ENCODE peak calls at places on chromosome 19, in six cellular contexts. W is ascending aorta, I is tibial artery, S is tibial nerve, C is GM23248, M is OCI-LY7. K is an unnamed sample.

GRCh38 chr19:39413269-39413902 is 917 bp downstream of the PLEKHG2 start:
- DNase-seq in W (no peak), I (peak; percentile 69), S (no peak), C (peak; percentile 75), M (peak; percentile 52), K (peak; percentile 59)

GRCh38 chr19:4023600-4024398 is 16.3 kb downstream of the PIAS4 start:
- DNase-seq in W (no peak), I (no peak), S (no peak), C (no peak), M (no peak), K (peak; percentile 70)

GRCh38 chr19:31223805-31224534 is 125.3 kb downstream of the TSHZ3 start:
- DNase-seq in W (no peak), I (no peak), S (no peak), C (peak; percentile 98), M (no peak), K (no peak)

GRCh38 chr19:45177817-45178261 is at the start of gene TRAPPC6A:
- DNase-seq in W (no peak), I (no peak), S (peak; percentile 18), C (peak; percentile 97), M (no peak), K (no peak)

GRCh38 chr19:38805180-38805579 is 7.6 kb downstream of the LGALS4 start:
- DNase-seq in W (no peak), I (no peak), S (no peak), C (no peak), M (no peak), K (no peak)

GRCh38 chr19:5128932-5129389 is 160.0 kb downstream of the KDM4B start:
- DNase-seq in W (no peak), I (no peak), S (peak; percentile 15), C (peak; percentile 37), M (no peak), K (no peak)

GRCh38 chr19:32172761-32173160 is 172.6 kb upstream of the ZNF507 start:
- DNase-seq in W (no peak), I (no peak), S (no peak), C (no peak), M (no peak), K (no peak)

GRCh38 chr19:3183721-3184641 is 1.7 kb upstream of the NCLN start:
- DNase-seq in W (no peak), I (no peak), S (no peak), C (no peak), M (no peak), K (peak; percentile 46)

GRCh38 chr19:30358821-30359580 is 13.2 kb upstream of the ZNF536 start:
- DNase-seq in W (no peak), I (peak; percentile 10), S (no peak), C (no peak), M (no peak), K (no peak)

GRCh38 chr19:8340341-8341096 is 2.5 kb downstream of the KANK3 start:
- DNase-seq in W (no peak), I (no peak), S (no peak), C (no peak), M (no peak), K (no peak)

GRCh38 chr19:11198769-11199469 is 1.6 kb upstream of the KANK2 start:
- DNase-seq in W (no peak), I (peak; percentile 56), S (no peak), C (no peak), M (no peak), K (no peak)
- H3K4me1 ChIP-seq in W (peaks cover 27% of the 10 kb centered on the region), I (no peaks in the 10 kb centered on the region), S (peaks cover 32% of the 10 kb centered on the region), C (peaks cover 14% of the 10 kb centered on the region), M (peaks cover 48% of the 10 kb centered on the region), K (peaks cover 14% of the 10 kb centered on the region)

DNA sequence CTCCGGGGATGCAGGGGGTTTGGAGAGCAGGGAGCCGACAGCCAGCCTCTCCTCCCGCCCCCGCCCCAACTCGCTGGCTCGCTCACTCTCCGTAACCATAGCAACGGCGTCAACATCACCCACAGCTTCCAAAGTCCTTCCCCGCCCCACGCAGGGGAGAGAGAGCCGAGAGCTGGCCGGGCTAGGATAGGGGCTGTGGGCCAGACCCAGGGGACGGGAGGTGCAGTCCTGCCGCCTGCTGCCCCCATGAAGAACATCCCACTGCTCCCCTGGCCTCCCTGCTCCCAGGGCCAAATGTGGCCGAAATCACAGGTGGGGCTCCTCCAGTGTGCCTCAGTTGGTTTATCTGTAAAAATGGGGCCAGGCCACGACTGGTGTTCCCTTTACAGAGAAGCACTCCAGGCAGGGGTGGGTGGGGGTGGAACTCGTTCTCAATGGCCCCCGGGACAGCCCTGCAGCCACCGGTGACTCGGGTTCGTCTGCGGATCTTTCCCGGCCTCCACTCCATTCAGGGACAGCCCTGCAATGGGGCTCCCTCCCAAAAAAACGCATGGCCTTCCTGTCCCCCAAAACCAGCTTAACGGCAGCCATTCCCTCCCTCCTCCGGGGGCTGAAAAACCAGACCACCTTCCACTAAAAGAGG is 3.1 kb downstream of the KLF16 start:
- DNase-seq in W (no peak), I (no peak), S (no peak), C (peak; percentile 96), M (peak; percentile 62), K (peak; percentile 63)
- H3K4me3 ChIP-seq in W (no peak overlapping the region), I (no peak overlapping the region), S (no peak overlapping the region), C (peak overlapping the region; percentile 91), M (peak overlapping the region; percentile 97), K (peak overlapping the region; percentile 76)

DNA sequence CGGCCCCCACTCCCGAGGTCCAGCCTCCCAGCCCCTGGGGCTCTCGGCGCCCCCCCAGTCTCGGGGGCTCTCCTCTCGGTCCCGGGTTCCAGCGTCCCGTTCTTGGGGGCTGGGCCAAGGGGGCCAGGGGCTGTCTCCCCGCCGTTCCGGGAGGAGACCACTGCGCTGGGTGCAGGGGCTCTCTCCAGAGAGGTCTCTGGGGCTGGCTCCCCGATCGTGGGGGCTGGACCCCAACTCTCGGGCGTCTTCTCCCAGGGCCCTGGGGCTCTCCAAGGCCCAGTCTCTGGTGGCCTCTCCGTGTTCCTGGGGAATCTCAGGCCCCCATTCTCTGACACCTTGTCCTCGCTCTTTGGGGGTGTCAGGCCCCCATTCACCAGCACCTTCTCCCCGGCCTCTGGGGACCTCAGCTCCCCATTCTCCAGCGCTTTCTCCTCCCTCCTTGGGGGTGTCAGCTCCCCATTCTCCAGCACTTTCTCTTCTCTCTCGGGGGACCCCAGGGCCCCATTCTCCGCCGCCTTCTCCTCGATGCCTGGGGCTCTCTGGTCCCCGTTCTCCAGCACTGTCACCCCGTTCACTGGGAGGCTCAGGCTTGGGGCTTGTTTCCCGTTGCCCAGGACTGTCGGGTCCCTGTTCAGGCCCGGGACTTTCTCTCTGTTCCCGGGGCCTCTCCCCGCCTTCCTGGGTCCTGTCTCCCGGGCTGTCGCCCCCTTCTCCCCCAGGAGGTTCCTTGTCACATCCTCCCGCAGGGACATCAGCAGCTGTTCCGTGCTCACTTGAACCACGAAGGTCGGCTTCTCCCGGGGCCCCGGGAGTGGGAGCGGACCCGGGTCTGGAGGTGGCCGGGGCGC is 13.7 kb downstream of the LMTK3 start:
- DNase-seq in W (no peak), I (no peak), S (no peak), C (no peak), M (no peak), K (no peak)
- H3K27ac ChIP-seq in W (no peak overlapping the region), I (no peak overlapping the region), S (no peak overlapping the region), C (no peak overlapping the region), M (no peak overlapping the region), K (no peak overlapping the region)

GRCh38 chr19:12784871-12785430 is 6.3 kb upstream of the JUNB start:
- DNase-seq in W (no peak), I (no peak), S (no peak), C (peak; percentile 42), M (no peak), K (no peak)
- H3K4me1 ChIP-seq in W (peaks cover 71% of the 10 kb centered on the region), I (peaks cover 5% of the 10 kb centered on the region), S (peaks cover 69% of the 10 kb centered on the region), C (peaks cover 26% of the 10 kb centered on the region), M (peaks cover 71% of the 10 kb centered on the region), K (peaks cover 92% of the 10 kb centered on the region)

GRCh38 chr19:1671716-1672037 is 19.3 kb upstream of the TCF3 start:
- DNase-seq in W (no peak), I (no peak), S (no peak), C (no peak), M (peak; percentile 81), K (no peak)

GRCh38 chr19:1672769-1673644 is 20.6 kb upstream of the TCF3 start:
- DNase-seq in W (no peak), I (no peak), S (no peak), C (no peak), M (no peak), K (peak; percentile 51)

GRCh38 chr19:1673645-1674292 is 21.4 kb upstream of the TCF3 start:
- DNase-seq in W (no peak), I (no peak), S (no peak), C (no peak), M (no peak), K (no peak)

GRCh38 chr19:1674293-1674679 is 21.9 kb upstream of the TCF3 start:
- DNase-seq in W (no peak), I (no peak), S (no peak), C (no peak), M (no peak), K (no peak)

GRCh38 chr19:1672038-1672768 is 19.8 kb upstream of the TCF3 start:
- DNase-seq in W (no peak), I (no peak), S (no peak), C (peak; percentile 78), M (peak; percentile 83), K (no peak)
- H3K4me3 ChIP-seq in W (peak overlapping the region; percentile 11), I (no peak overlapping the region), S (peak overlapping the region; percentile 27), C (peak overlapping the region; percentile 39), M (peak overlapping the region; percentile 65), K (no peak overlapping the region)

GRCh38 chr19:16673226-16673625 is 12.3 kb downstream of the TMEM38A start:
- DNase-seq in W (no peak), I (no peak), S (no peak), C (no peak), M (no peak), K (no peak)

GRCh38 chr19:16679811-16680210 is 18.9 kb downstream of the TMEM38A start:
- DNase-seq in W (no peak), I (no peak), S (no peak), C (no peak), M (no peak), K (peak; percentile 62)

GRCh38 chr19:16677060-16677459 is 16.1 kb downstream of the TMEM38A start:
- DNase-seq in W (no peak), I (no peak), S (no peak), C (no peak), M (no peak), K (peak; percentile 0)

GRCh38 chr19:16678498-16678897 is 17.6 kb downstream of the TMEM38A start:
- DNase-seq in W (no peak), I (no peak), S (no peak), C (no peak), M (no peak), K (no peak)

GRCh38 chr19:16676101-16676798 is 15.3 kb downstream of the TMEM38A start:
- DNase-seq in W (no peak), I (no peak), S (no peak), C (no peak), M (no peak), K (peak; percentile 38)
- H3K27ac ChIP-seq in W (no peak overlapping the region), I (no peak overlapping the region), S (no peak overlapping the region), C (no peak overlapping the region), M (no peak overlapping the region), K (no peak overlapping the region)

DNA sequence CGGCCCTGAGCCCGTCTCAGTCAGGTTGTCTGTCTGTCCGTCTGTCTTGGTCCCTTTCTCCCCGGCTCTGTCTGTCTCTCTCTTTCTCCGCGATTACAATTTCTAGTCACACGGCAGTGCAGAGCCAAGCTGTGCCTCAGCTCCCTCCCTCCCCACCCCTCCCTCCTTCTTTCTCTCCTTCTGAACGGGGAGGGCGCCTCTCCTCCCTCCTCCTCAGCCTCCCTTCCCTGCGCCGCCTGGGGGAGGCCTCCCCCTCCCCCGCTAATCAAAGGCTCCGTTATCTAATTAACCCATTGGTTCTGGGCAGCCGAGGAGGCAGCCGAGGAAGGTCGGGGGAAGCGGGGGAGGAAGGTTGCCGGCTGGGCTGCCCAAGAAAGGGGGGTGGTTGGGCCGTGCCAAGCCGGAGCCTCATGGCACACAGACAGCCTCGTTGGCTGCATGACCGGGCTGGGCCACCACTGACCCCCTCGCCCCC is 16.5 kb downstream of the LRRC4B start:
- DNase-seq in W (no peak), I (no peak), S (no peak), C (peak; percentile 18), M (no peak), K (no peak)
- H3K4me1 ChIP-seq in W (no peaks in the 10 kb centered on the region), I (no peaks in the 10 kb centered on the region), S (peaks cover 5% of the 10 kb centered on the region), C (no peaks in the 10 kb centered on the region), M (no peaks in the 10 kb centered on the region), K (peaks cover 10% of the 10 kb centered on the region)

GRCh38 chr19:47107953-47108746 is 5.4 kb downstream of the ZC3H4 start:
- DNase-seq in W (no peak), I (no peak), S (no peak), C (peak; percentile 55), M (no peak), K (no peak)
- H3K4me3 ChIP-seq in W (no peak overlapping the region), I (no peak overlapping the region), S (no peak overlapping the region), C (peak overlapping the region; percentile 78), M (no peak overlapping the region), K (no peak overlapping the region)